ENCODE peak calls at places on chromosomes 12 and 14, in six cellular contexts. Q is neuronal stem cell, B is IMR-90, P is H1, M is trophoblast cell, F is mesenchymal stem cell. W is an unnamed sample.

GRCh38 chr12:131438874-131439273 is 272.0 kb upstream of the SFSWAP start:
- DNase-seq in Q (no peak), P (no peak), F (no peak), B (no peak), M (no peak), W (peak)

GRCh38 chr14:88299865-88300264 is 23.2 kb downstream of the KCNK10 start:
- DNase-seq in P (no peak), Q (no peak), B (no peak), F (no peak), M (peak), W (no peak)

GRCh38 chr12:69476276-69477017 is 6.3 kb downstream of the FRS2 start:
- DNase-seq in P (no peak), F (peak), B (no peak), M (peak), Q (no peak), W (no peak)

GRCh38 chr12:93507151-93507550 is 39.8 kb downstream of the MRPL42 start:
- DNase-seq in P (no peak), Q (no peak), M (no peak), B (no peak), F (no peak), W (no peak)

GRCh38 chr12:54394281-54394719 is 9.8 kb upstream of the ZNF385A start:
- DNase-seq in Q (no peak), P (no peak), M (peak), B (peak), F (peak), W (peak)

GRCh38 chr12:26767116-26767515 is 65.9 kb downstream of the ITPR2 start:
- DNase-seq in M (no peak), Q (no peak), P (no peak), B (no peak), F (no peak), W (no peak)

GRCh38 chr14:70993931-70994330 is 86.7 kb downstream of the PCNX1 start:
- DNase-seq in M (no peak), P (no peak), B (no peak), F (no peak), Q (no peak), W (no peak)

GRCh38 chr14:50007123-50007903 is 109.1 kb downstream of the VCPKMT start:
- DNase-seq in M (peak), P (no peak), F (no peak), B (no peak), Q (no peak), W (peak)

GRCh38 chr14:54356172-54356571 is 40.6 kb upstream of the CDKN3 start:
- DNase-seq in B (peak), M (no peak), P (no peak), Q (no peak), F (no peak), W (no peak)

GRCh38 chr12:6158749-6159148 is 34.3 kb upstream of the VWF start:
- DNase-seq in M (no peak), F (no peak), Q (no peak), P (no peak), B (no peak), W (no peak)

GRCh38 chr12:65170245-65170881 is 980 bp downstream of the LEMD3 start:
- DNase-seq in Q (peak), F (peak), M (peak), P (peak), B (peak), W (peak)

GRCh38 chr14:37588956-37589737 is 5.9 kb downstream of the FOXA1 start:
- DNase-seq in M (no peak), F (peak), P (no peak), B (no peak), Q (no peak), W (no peak)

GRCh38 chr12:15858348-15858747 is 23.8 kb upstream of the STRAP start:
- DNase-seq in M (no peak), P (no peak), B (no peak), F (no peak), Q (no peak), W (peak)

GRCh38 chr12:110421159-110421661 is 17.7 kb upstream of the ANAPC7 start:
- DNase-seq in Q (no peak), B (no peak), M (no peak), P (no peak), F (no peak), W (no peak)

GRCh38 chr12:110431957-110432587 is 18.1 kb downstream of the ARPC3 start:
- DNase-seq in M (peak), F (no peak), P (no peak), Q (no peak), B (no peak), W (no peak)

GRCh38 chr12:110424237-110424636 is 20.7 kb upstream of the ANAPC7 start:
- DNase-seq in Q (no peak), P (peak), B (no peak), F (no peak), M (no peak), W (peak)

GRCh38 chr12:110421701-110422100 is 18.2 kb upstream of the ANAPC7 start:
- DNase-seq in M (no peak), F (no peak), Q (no peak), B (no peak), P (no peak), W (no peak)

GRCh38 chr12:110426300-110426910 is 22.9 kb upstream of the ANAPC7 start:
- DNase-seq in Q (no peak), P (no peak), B (peak), M (no peak), F (no peak), W (no peak)
- H2AFZ ChIP-seq in Q (no peak), P (no peak), B (no peak), M (no peak), F (no peak), W (no peak)

GRCh38 chr12:117027251-117028086 is 71.7 kb downstream of the TESC start:
- DNase-seq in Q (no peak), M (no peak), F (no peak), P (no peak), B (no peak), W (peak)

GRCh38 chr12:117028254-117028653 is 71.0 kb downstream of the TESC start:
- DNase-seq in P (no peak), F (no peak), M (no peak), Q (no peak), B (no peak), W (peak)

GRCh38 chr12:117026343-117026742 is 72.9 kb downstream of the TESC start:
- DNase-seq in B (no peak), F (no peak), P (no peak), M (no peak), Q (no peak), W (peak)

GRCh38 chr12:117025481-117026151 is 73.6 kb downstream of the TESC start:
- DNase-seq in P (peak), B (peak), M (peak), Q (peak), F (peak), W (peak)

DNA sequence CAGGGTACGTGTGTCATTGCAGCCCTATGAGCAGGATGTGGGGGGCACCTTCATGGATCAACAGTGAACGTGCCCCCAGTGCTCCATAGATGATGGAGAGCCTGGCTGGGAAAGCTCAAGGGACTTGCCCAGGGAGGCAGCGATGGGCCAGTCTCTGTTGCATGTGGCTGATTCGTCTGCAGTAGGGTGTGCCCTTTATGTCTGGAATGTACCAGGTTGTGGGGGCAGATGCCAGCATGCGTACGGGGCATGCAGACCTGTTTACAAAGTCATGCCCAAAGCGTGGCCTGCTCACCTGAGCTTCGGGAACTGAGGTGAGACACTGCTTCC is 72.3 kb downstream of the TESC start:
- DNase-seq in F (no peak), Q (no peak), P (no peak), B (no peak), M (no peak), W (peak)
- H2AK5ac ChIP-seq in F (no peak), Q (no peak), P (no peak), B (no peak), M (no peak), W (no peak)

GRCh38 chr12:11787921-11788849 is 138.7 kb downstream of the ETV6 start:
- DNase-seq in F (no peak), Q (no peak), B (no peak), M (no peak), P (no peak), W (no peak)

GRCh38 chr12:11785722-11786121 is 136.2 kb downstream of the ETV6 start:
- DNase-seq in F (no peak), B (peak), M (no peak), P (no peak), Q (no peak), W (no peak)

GRCh38 chr12:11787437-11787836 is 138.0 kb downstream of the ETV6 start:
- DNase-seq in P (no peak), M (no peak), B (no peak), F (no peak), Q (no peak), W (no peak)

GRCh38 chr12:11782914-11783420 is 133.5 kb downstream of the ETV6 start:
- DNase-seq in F (no peak), Q (no peak), M (no peak), P (no peak), B (no peak), W (no peak)

DNA sequence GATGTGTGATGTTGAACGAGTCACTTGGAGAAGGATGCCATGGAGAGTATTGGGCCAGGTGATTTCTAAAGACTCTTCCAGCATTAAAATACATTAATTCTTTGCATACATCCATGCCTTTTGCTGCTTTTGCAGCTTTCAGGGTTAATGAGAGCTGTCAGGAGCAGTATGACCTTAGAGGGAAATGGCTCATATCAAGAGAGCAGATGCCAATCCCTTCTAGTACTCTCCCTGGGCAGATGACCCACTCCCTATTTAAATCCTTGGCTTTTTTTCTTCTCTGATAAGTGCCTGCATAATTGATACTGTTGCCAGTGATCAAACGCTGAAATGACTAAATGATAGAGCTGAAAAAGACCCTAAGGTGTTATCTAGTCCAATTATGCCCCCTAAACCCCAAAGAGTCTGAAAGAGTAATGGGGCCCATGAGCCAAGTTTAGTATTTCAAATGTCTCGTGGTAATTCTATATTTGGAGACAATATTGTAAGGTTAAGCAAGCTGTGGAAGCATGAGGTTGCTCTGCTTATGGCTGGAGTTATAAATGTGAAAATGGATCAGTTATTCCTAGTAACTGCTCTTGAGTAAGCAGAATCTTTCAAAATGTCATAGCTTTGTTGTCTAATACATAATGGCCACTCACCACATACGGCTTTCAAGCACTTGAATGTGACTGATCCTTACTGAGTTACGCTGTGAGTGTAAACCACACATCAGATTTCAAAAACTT is 137.3 kb downstream of the ETV6 start:
- DNase-seq in Q (no peak), F (no peak), P (no peak), M (no peak), B (no peak), W (no peak)
- H3K14ac ChIP-seq in Q (no peak), F (no peak), P (no peak), M (no peak), B (no peak), W (no peak)

DNA sequence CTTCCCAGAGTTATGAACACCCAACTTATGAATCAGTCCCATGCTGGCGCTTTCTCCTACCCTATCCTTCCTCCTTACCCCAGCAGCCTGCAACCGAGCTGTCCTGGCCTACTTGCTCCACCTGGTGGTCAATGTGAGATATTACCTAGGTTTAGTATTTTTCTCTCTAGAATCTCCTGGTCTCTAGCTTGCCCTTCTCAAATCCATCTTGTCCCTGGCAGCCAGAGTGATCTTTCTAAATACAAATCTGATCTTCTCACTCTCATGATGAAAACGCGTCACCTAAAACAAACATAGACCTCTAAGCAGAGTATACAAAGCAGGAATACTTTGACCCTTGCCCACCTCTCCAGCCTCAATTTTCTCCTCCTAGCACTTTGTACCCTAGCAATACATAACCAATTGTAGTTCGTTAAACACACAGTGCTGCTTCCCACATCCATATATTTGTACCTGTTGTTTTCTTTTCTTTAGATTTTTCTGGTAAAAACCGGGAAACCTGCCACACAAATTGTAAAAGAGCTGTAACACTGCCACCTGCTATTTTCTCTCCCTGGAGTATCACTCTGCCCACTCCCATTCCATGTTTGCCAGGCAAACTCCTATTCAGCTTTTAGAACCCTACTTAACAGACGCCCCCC is 20.0 kb upstream of the TCP11L2 start:
- DNase-seq in M (peak), B (peak), Q (peak), F (peak), P (no peak), W (peak)
- H2AFZ ChIP-seq in M (no peak), B (no peak), Q (no peak), F (no peak), P (peak), W (no peak)

DNA sequence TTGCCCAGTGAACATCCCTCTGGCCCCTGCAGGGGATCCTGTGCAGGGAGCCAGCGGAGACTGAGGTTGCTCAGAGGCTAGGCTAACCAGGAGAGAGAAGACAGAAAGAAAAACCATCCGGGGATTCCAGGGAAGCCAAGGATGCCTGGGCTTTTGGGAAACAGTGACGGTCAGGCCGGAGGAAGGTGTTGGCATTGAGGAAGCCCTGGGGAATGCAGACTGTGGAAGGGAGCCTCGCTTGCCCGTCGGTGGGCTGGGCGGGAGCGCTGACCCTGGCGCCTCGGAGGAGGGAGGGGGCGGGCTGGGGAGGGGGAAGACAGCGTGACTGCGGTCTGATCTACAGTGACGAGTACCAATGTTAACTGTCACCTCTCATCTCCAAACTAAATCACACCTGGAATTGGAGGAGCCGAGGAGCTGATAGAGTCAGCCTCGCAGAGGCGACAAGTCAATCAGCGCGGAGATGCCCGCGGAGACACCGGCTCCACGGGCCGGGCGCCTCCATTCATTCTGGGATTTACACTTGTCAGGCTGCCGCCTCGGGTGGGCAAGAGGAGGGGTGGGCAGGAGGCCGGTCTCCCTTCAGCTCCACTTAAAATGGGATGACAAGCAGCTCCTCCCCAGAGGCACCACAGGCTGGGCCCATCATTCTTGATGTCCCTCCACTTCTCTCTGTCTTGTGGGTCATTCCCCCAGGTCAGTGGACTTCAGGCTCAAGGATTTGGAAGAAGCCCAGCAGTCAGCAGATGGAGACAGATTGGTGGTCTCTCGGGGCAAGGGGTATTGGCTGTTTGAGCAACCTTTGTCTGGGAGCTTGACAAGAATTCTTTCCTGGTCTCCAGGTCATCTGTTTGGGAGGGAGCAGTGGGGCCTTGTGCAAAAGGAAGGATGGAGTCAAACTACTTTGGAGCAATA is 20.4 kb upstream of the GPATCH2L start:
- DNase-seq in P (no peak), F (no peak), M (peak), Q (no peak), B (no peak), W (no peak)
- H2AK5ac ChIP-seq in P (no peak), F (no peak), M (no peak), Q (no peak), B (no peak), W (no peak)

DNA sequence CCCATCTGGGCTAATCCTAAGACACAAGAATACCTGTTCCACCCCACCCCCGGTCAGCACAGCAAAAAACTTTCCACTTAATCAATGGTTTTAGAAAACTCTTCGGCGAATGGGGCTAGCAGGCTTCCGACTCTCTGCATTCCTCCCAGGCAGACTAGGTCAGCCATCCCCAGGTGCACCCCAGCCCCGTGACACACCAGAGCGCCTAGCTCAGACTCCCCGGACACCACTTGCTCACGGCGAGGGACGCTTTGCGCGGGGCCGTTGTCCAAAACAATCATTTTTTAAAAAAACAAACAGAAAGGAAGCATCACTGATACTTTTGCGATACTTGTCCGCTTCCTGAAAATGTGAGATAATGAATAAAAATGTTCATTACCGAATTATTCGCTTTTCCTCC is 73.3 kb downstream of the BCL11B start:
- DNase-seq in B (no peak), P (no peak), Q (no peak), F (no peak), M (no peak), W (no peak)
- H3K14ac ChIP-seq in B (no peak), P (no peak), Q (no peak), F (no peak), M (no peak), W (no peak)

GRCh38 chr14:68444449-68445168 is 348.3 kb downstream of the ZFP36L1 start:
- DNase-seq in P (no peak), Q (no peak), B (peak), F (peak), M (no peak), W (no peak)
- H2AFZ ChIP-seq in P (no peak), Q (no peak), B (no peak), F (no peak), M (no peak), W (no peak)

DNA sequence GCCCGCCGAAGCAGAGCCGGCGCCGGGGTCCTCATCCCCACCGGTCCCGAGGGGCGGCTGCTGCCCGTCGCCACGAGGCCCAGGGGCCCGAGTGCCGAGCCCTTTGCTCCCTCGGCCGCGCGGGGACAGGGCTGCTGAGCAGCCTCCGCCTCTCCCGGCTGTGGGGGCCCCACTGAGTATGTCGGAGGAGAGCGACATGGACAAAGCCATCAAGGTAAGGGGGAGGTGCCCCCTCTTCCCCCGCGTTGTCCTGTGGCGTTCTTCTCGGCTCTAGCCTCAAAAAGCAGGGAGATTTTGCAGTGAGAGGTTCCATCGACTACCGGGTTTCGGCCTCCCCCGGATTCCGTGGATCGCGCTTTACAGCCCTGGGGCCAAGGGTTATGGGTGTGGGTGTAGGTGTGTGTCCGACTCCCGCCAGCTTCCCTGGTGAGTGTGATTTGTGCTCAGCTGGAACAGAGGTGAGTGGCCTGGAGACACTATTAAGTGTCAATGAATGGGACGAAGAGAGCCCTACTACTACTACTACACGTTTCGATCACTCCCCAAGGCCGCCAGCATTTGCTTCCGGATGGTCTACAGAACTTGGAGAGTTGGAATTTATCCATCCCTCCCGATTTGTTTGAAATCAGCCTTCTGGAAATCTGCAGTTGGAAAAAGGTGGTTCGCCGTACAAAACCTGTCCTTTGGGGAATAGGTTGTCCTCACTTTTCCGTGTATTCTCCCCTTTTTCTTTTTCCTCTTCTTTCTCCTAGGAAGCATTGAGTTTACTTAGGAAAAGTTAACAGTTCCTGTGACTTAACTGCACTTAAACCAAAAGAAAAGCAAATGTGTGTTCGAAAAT is 748 bp downstream of the MAPKAPK5 start:
- DNase-seq in P (no peak), F (peak), Q (no peak), B (no peak), M (peak), W (no peak)
- H2AK5ac ChIP-seq in P (peak), F (peak), Q (peak), B (peak), M (peak), W (no peak)

DNA sequence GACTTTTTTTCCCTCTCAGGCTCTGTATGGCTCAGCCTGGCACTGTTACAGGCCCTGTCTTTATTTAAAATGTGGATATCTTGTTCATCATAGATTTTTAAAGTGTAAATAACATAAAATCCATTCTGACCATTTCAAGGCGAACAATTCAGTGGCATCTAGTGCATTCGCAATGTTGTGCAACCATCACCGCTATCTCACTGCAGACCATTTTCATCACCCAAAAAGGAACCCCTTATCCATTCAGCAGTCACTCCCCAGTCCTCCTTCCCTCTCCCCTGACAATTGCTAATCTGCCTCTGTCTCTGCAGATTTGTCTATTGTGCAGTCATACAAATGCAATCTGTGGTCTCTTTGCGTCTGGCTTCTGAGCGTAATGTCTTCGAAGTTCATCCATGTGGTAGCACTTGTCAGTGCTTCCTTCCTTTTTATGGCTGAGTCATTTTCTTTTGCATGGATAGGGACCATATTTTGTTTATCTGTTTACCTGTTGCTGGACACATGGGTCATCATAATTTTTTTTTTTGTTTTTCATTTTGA is 148.8 kb upstream of the LHX5 start:
- DNase-seq in B (no peak), Q (no peak), M (no peak), F (no peak), P (no peak), W (no peak)
- H3K14ac ChIP-seq in B (no peak), Q (no peak), M (no peak), F (no peak), P (no peak), W (no peak)

W was measured in H9.